ENCODE peak calls at places on chromosomes 6 and 20, in five cellular contexts. B is foreskin fibroblast, G is small intestine, R is left ventricle myocardium inferior, S is cardiac muscle cell. X is an unnamed sample.

GRCh38 chr20:50038574-50038991 is 55.8 kb downstream of the SNAI1 start:
- DNase-seq in B (no peak), R (no peak), S (no peak), G (peak; percentile 28), X (no peak)

GRCh38 chr6:111381126-111381525 is 101.9 kb downstream of the REV3L start:
- DNase-seq in S (no peak), B (peak; percentile 21), R (no peak), G (peak; percentile 28), X (no peak)

GRCh38 chr6:116371384-116372209 is 850 bp downstream of the DSE start:
- DNase-seq in G (peak; percentile 26), S (peak; percentile 81), R (peak; percentile 73), B (peak; percentile 93), X (peak; percentile 90)

GRCh38 chr6:75505426-75505825 is 11.8 kb upstream of the FILIP1 start:
- DNase-seq in R (no peak), G (no peak), B (no peak), S (no peak), X (no peak)

GRCh38 chr6:46113370-46113769 is 16.4 kb upstream of the ENPP4 start:
- DNase-seq in R (no peak), G (peak; percentile 58), B (no peak), S (no peak), X (peak; percentile 37)

GRCh38 chr6:155272353-155273222 is 8.8 kb downstream of the CLDN20 start:
- DNase-seq in G (no peak), B (no peak), R (no peak), S (no peak), X (peak; percentile 29)

GRCh38 chr6:85641916-85642773 is 541 bp downstream of the SYNCRIP start:
- DNase-seq in R (peak; percentile 63), G (peak; percentile 65), B (peak; percentile 30), S (peak; percentile 73), X (peak; percentile 62)

GRCh38 chr6:21033575-21034026 is 499.3 kb downstream of the CDKAL1 start:
- DNase-seq in B (peak; percentile 83), R (peak; percentile 32), S (no peak), G (no peak), X (peak; percentile 29)

GRCh38 chr6:25369450-25370086 is 90.4 kb downstream of the CARMIL1 start:
- DNase-seq in S (no peak), G (peak; percentile 78), R (no peak), B (no peak), X (peak; percentile 42)

GRCh38 chr6:84150680-84151079 is 76.8 kb downstream of the CEP162 start:
- DNase-seq in S (no peak), R (no peak), G (no peak), B (peak; percentile 91), X (no peak)

GRCh38 chr6:30075094-30075986 is at the start of gene RNF39:
- DNase-seq in G (peak; percentile 48), B (no peak), R (no peak), S (no peak), X (peak; percentile 58)
- H3K4me3 ChIP-seq in G (no peak within 1 kb of the TSS), B (peak within 1 kb of the TSS; percentile 33), R (peak within 1 kb of the TSS; percentile 56), S (peak within 1 kb of the TSS; percentile 4), X (peak within 1 kb of the TSS; percentile 36)

GRCh38 chr6:135146160-135146920 is 34.8 kb upstream of the MYB start:
- DNase-seq in S (no peak), R (no peak), G (no peak), B (peak; percentile 38), X (no peak)

GRCh38 chr6:135144678-135145508 is 36.2 kb upstream of the MYB start:
- DNase-seq in R (no peak), G (peak; percentile 56), B (no peak), S (peak; percentile 33), X (peak; percentile 15)

GRCh38 chr6:135141182-135141581 is 39.9 kb upstream of the MYB start:
- DNase-seq in R (no peak), B (no peak), G (no peak), S (no peak), X (no peak)

GRCh38 chr6:135145509-135145865 is 35.6 kb upstream of the MYB start:
- DNase-seq in B (no peak), S (no peak), G (peak; percentile 33), R (no peak), X (no peak)

DNA sequence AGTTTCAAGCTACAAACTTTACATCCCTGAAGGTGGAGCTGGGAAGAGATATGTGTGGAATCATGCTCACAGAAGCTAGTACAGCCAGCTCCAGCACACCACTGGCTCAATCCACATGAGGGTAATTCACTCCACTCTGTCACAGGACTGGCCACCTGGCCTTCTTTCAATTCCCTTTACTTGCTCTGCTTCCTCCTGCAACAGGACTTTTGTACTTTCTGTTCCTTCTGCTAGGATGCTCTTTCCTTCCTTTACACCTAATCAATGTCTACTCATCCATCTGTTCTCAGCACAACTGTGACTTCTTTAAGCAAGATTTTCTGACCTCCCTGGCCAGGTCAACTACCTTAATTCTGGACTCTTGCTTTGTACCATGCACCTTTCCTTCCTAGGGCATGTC is 39.4 kb upstream of the MYB start:
- DNase-seq in B (no peak), G (no peak), R (no peak), S (no peak), X (no peak)
- H3K4me3 ChIP-seq in B (no peak overlapping the region), G (no peak overlapping the region), R (no peak overlapping the region), S (no peak overlapping the region), X (no peak overlapping the region)

GRCh38 chr6:41714556-41715273 is 20.7 kb downstream of the TFEB start:
- DNase-seq in R (no peak), G (no peak), B (no peak), S (no peak), X (no peak)
- H3K4me3 ChIP-seq in R (no peak overlapping the region), G (no peak overlapping the region), B (no peak overlapping the region), S (no peak overlapping the region), X (no peak overlapping the region)

DNA sequence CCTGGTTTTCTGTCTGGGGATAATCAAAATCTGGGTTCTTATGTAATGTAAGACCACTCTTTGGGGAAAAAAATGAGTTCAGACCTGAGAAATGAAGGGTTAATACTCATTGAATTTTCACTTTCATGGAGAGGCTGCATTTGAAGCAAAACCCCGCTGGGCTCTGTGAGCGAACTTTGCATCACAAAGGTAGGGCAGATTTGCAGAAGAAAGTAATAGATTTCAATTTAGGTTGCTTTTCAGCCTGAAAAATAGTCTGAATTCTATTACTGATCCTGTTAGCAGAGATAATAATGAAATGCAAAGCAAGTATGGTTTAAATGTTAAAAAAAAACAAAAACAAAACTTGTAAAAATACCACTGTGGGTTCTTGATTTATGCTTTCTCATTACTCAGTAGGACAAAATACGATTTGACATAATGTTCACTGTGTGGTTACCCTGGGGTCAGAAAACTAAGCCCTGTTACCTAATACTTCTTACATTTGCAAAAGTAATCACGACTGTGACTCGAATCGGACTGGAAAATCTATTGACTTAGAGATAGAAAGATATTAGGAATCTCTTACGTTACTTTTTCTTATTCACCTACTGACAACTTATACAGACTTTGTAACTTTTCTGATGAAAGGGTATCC is 72.2 kb downstream of the UST start:
- DNase-seq in B (no peak), S (no peak), R (no peak), G (no peak), X (no peak)
- H3K4me3 ChIP-seq in B (no peak overlapping the region), S (no peak overlapping the region), R (no peak overlapping the region), G (no peak overlapping the region), X (no peak overlapping the region)

DNA sequence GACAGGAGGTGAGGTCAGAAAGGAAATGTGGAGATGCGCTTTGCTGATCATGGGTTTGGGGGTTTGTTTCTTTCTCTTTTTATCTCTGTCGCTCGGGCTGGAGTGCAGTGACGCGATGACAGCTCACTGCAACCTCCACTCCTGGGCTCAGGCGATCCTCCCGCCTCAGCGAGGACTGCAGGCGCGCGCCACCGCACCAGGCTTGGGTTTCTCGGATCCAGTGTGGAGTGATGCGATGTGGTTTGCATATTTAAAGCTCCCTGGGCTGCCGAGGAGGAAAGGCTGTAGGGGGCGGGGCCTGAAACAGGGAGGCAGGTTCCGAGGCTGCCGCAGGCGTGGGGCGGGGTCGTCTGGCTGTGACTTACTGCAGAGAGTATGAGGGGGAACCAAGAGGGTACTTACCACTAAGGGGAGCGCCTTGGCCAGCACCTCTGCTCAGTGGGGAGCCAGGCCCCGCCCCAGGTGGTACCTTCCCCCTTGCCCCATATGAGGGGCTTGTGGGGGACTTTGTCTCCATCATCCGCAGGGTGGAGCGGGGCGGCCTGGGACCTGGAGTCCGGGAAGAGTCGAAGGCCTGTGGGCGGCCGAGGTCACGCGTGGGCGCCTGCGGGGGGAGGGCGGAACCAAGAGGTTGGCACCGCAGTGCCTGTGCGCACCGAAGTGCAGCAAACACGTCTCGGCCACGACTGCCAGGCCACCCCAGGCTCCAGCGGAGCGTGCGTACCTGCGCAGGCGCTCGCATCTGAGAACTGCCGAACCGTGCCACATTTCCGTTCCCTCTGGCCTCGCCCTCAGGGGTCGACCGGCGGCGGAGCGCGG is 12.7 kb upstream of the BAK1 start:
- DNase-seq in G (peak; percentile 62), R (no peak), B (no peak), S (no peak), X (peak; percentile 71)
- H3K4me3 ChIP-seq in G (no peak overlapping the region), R (peak overlapping the region; percentile 33), B (no peak overlapping the region), S (no peak overlapping the region), X (no peak overlapping the region)

GRCh38 chr6:103858003-103858402 is 1001.7 kb downstream of the HACE1 start:
- DNase-seq in G (no peak), R (no peak), S (no peak), B (no peak), X (no peak)

GRCh38 chr6:103855750-103856149 is 1004.0 kb downstream of the HACE1 start:
- DNase-seq in S (no peak), G (no peak), R (no peak), B (no peak), X (no peak)

GRCh38 chr6:103854059-103854458 is 1005.7 kb downstream of the HACE1 start:
- DNase-seq in G (no peak), R (no peak), S (no peak), B (no peak), X (no peak)
- H3K4me3 ChIP-seq in G (no peak overlapping the region), R (no peak overlapping the region), S (no peak overlapping the region), B (no peak overlapping the region), X (no peak overlapping the region)

DNA sequence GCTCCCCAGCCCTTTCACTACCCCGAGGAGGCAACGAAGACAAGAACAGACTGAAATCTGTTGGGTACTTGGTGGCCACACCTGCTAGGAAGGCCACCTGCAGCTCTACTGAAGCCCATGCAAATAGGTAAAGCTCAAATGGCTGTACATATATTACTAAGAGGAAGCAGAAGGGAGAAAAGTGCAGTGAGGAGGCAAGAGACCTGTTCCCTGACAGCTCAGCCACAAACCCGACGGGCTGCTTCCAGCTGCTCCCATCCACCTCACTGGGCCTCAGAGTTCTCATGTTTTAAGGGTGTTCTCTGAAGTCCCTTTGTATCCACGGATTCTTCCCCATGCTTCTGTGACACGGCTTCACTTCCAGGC is 24.6 kb downstream of the TRAM2 start:
- DNase-seq in R (no peak), B (no peak), G (no peak), S (no peak), X (no peak)
- H3K4me3 ChIP-seq in R (peak overlapping the region; percentile 34), B (no peak overlapping the region), G (no peak overlapping the region), S (no peak overlapping the region), X (no peak overlapping the region)

GRCh38 chr6:166354965-166355364 is 12.6 kb upstream of the SFT2D1 start:
- DNase-seq in G (no peak), B (no peak), R (no peak), S (no peak), X (no peak)
- H3K4me3 ChIP-seq in G (no peak overlapping the region), B (no peak overlapping the region), R (no peak overlapping the region), S (no peak overlapping the region), X (no peak overlapping the region)

GRCh38 chr6:67877288-67877687 is 757.8 kb upstream of the ADGRB3 start:
- DNase-seq in G (no peak), S (no peak), B (no peak), R (no peak), X (no peak)
- H3K4me3 ChIP-seq in G (no peak overlapping the region), S (no peak overlapping the region), B (no peak overlapping the region), R (no peak overlapping the region), X (no peak overlapping the region)